ENCODE peak calls at places on chromosomes 3 and 15, in four cellular contexts. E is fibroblast of lung, G is NCI-H524 treated with DMSO at 0.1 percent for 48 hours, Q is EL. I is an unnamed sample.

GRCh38 chr15:70351941-70352774 is 254.4 kb upstream of the TLE3 start:
- DNase-seq in Q (no peak), E (no peak), G (no peak), I (no peak)

GRCh38 chr3:11661052-11661656 is 17.4 kb upstream of the VGLL4 start:
- DNase-seq in Q (no peak), G (no peak), E (no peak), I (no peak)

GRCh38 chr3:79954756-79955155 is 187.0 kb upstream of the ROBO1 start:
- DNase-seq in Q (no peak), G (no peak), E (no peak), I (no peak)

GRCh38 chr15:75669191-75669878 is 21.6 kb downstream of the SNX33 start:
- DNase-seq in Q (peak), G (no peak), E (peak), I (no peak)

GRCh38 chr3:196274585-196274984 is 12.9 kb downstream of the PCYT1A start:
- DNase-seq in G (no peak), E (peak), Q (peak), I (peak)

GRCh38 chr3:100561459-100562158 is 47.8 kb upstream of the ADGRG7 start:
- DNase-seq in Q (peak), G (no peak), E (peak), I (peak)

GRCh38 chr3:111715911-111716523 is 120.9 kb upstream of the ZBED2 start:
- DNase-seq in Q (peak), G (no peak), E (peak), I (peak)

GRCh38 chr15:47294765-47295259 is 422.5 kb upstream of the SEMA6D start:
- DNase-seq in G (no peak), Q (no peak), E (no peak), I (no peak)

GRCh38 chr3:17290894-17291293 is 406.1 kb downstream of the PLCL2 start:
- DNase-seq in G (no peak), E (no peak), Q (no peak), I (no peak)

GRCh38 chr15:67080900-67081431 is 15.6 kb downstream of the SMAD3 start:
- DNase-seq in Q (peak), G (no peak), E (peak), I (peak)

GRCh38 chr15:99537344-99537743 is 28.4 kb upstream of the MEF2A start:
- DNase-seq in E (peak), G (no peak), Q (peak), I (peak)

GRCh38 chr3:21390136-21390535 is 360.9 kb downstream of the ZNF385D start:
- DNase-seq in Q (peak), G (no peak), E (peak), I (no peak)

GRCh38 chr3:37694236-37694635 is 167.4 kb upstream of the CTDSPL start:
- DNase-seq in G (no peak), E (no peak), Q (no peak), I (no peak)

GRCh38 chr3:123028233-123028828 is 768 bp upstream of the SEMA5B start:
- DNase-seq in Q (peak), G (peak), E (peak), I (peak)

GRCh38 chr15:85407421-85408269 is 27.2 kb downstream of the AKAP13 start:
- DNase-seq in Q (peak), E (peak), G (no peak), I (peak)

I was measured in mesenchymal stem cell.